ENCODE peak calls at places on chromosome 17, in nine cellular contexts. One of them, this sample, is unnamed.

GRCh38 chr17:76248013-76248782 is 7.9 kb upstream of the RNF157 start:
- DNase-seq in mammary epithelial cell: no peak
- DNase-seq in CD4-positive, alpha-beta T cell: no peak
- DNase-seq in cardiac fibroblast: no peak
- DNase-seq in memory B cell: no peak
- DNase-seq in HS-5: no peak
- DNase-seq in stimulated activated CD8-positive, alpha-beta memory T cell treated with anti-CD3 and anti-CD28 coated beads, Interleukin-7, amount 100 ng/mL, for 24 hours: no peak
- DNase-seq in HL-60: no peak
- DNase-seq in germinal center: no peak
- DNase-seq in this sample: peak

GRCh38 chr17:62681939-62682381 is 54.5 kb downstream of the MRC2 start:
- DNase-seq in CD4-positive, alpha-beta T cell: no peak
- DNase-seq in memory B cell: no peak
- DNase-seq in HL-60: no peak
- DNase-seq in mammary epithelial cell: no peak
- DNase-seq in stimulated activated CD8-positive, alpha-beta memory T cell treated with anti-CD3 and anti-CD28 coated beads, Interleukin-7, amount 100 ng/mL, for 24 hours: no peak
- DNase-seq in cardiac fibroblast: no peak
- DNase-seq in HS-5: no peak
- DNase-seq in germinal center: no peak
- DNase-seq in this sample: no peak

GRCh38 chr17:17702821-17703607 is 21.8 kb downstream of the RAI1 start:
- DNase-seq in HL-60: no peak
- DNase-seq in cardiac fibroblast: peak
- DNase-seq in HS-5: no peak
- DNase-seq in stimulated activated CD8-positive, alpha-beta memory T cell treated with anti-CD3 and anti-CD28 coated beads, Interleukin-7, amount 100 ng/mL, for 24 hours: no peak
- DNase-seq in CD4-positive, alpha-beta T cell: no peak
- DNase-seq in memory B cell: no peak
- DNase-seq in mammary epithelial cell: no peak
- DNase-seq in germinal center: no peak
- DNase-seq in this sample: no peak

GRCh38 chr17:43787728-43788127 is 7.5 kb downstream of the CFAP97D1 start:
- DNase-seq in HL-60: no peak
- DNase-seq in CD4-positive, alpha-beta T cell: no peak
- DNase-seq in HS-5: no peak
- DNase-seq in germinal center: no peak
- DNase-seq in memory B cell: no peak
- DNase-seq in stimulated activated CD8-positive, alpha-beta memory T cell treated with anti-CD3 and anti-CD28 coated beads, Interleukin-7, amount 100 ng/mL, for 24 hours: no peak
- DNase-seq in cardiac fibroblast: no peak
- DNase-seq in mammary epithelial cell: no peak
- DNase-seq in this sample: peak

GRCh38 chr17:44842748-44843147 is 4.9 kb upstream of the HIGD1B start:
- DNase-seq in cardiac fibroblast: no peak
- DNase-seq in germinal center: no peak
- DNase-seq in CD4-positive, alpha-beta T cell: no peak
- DNase-seq in HL-60: no peak
- DNase-seq in stimulated activated CD8-positive, alpha-beta memory T cell treated with anti-CD3 and anti-CD28 coated beads, Interleukin-7, amount 100 ng/mL, for 24 hours: no peak
- DNase-seq in HS-5: no peak
- DNase-seq in mammary epithelial cell: no peak
- DNase-seq in memory B cell: no peak
- DNase-seq in this sample: no peak

GRCh38 chr17:33436321-33436720 is 143.2 kb upstream of the ASIC2 start:
- DNase-seq in memory B cell: no peak
- DNase-seq in cardiac fibroblast: peak
- DNase-seq in germinal center: no peak
- DNase-seq in HS-5: peak
- DNase-seq in mammary epithelial cell: peak
- DNase-seq in HL-60: no peak
- DNase-seq in stimulated activated CD8-positive, alpha-beta memory T cell treated with anti-CD3 and anti-CD28 coated beads, Interleukin-7, amount 100 ng/mL, for 24 hours: no peak
- DNase-seq in CD4-positive, alpha-beta T cell: no peak
- DNase-seq in this sample: peak

GRCh38 chr17:7179317-7180254 is at the start of gene ASGR1:
- DNase-seq in HS-5: no peak
- DNase-seq in mammary epithelial cell: no peak
- DNase-seq in stimulated activated CD8-positive, alpha-beta memory T cell treated with anti-CD3 and anti-CD28 coated beads, Interleukin-7, amount 100 ng/mL, for 24 hours: no peak
- DNase-seq in memory B cell: no peak
- DNase-seq in CD4-positive, alpha-beta T cell: no peak
- DNase-seq in germinal center: no peak
- DNase-seq in cardiac fibroblast: peak
- DNase-seq in HL-60: no peak
- DNase-seq in this sample: no peak

GRCh38 chr17:15453246-15453645 is 14.2 kb downstream of the CDRT4 start:
- DNase-seq in CD4-positive, alpha-beta T cell: no peak
- DNase-seq in HL-60: no peak
- DNase-seq in mammary epithelial cell: no peak
- DNase-seq in memory B cell: no peak
- DNase-seq in HS-5: no peak
- DNase-seq in germinal center: no peak
- DNase-seq in cardiac fibroblast: no peak
- DNase-seq in stimulated activated CD8-positive, alpha-beta memory T cell treated with anti-CD3 and anti-CD28 coated beads, Interleukin-7, amount 100 ng/mL, for 24 hours: no peak
- DNase-seq in this sample: no peak

GRCh38 chr17:65514082-65514481 is 47.4 kb downstream of the AXIN2 start:
- DNase-seq in stimulated activated CD8-positive, alpha-beta memory T cell treated with anti-CD3 and anti-CD28 coated beads, Interleukin-7, amount 100 ng/mL, for 24 hours: no peak
- DNase-seq in CD4-positive, alpha-beta T cell: no peak
- DNase-seq in mammary epithelial cell: peak
- DNase-seq in memory B cell: no peak
- DNase-seq in germinal center: no peak
- DNase-seq in HL-60: no peak
- DNase-seq in cardiac fibroblast: peak
- DNase-seq in HS-5: peak
- DNase-seq in this sample: peak

GRCh38 chr17:30326816-30327215 is 7.0 kb downstream of the TMIGD1 start:
- DNase-seq in CD4-positive, alpha-beta T cell: no peak
- DNase-seq in mammary epithelial cell: no peak
- DNase-seq in memory B cell: no peak
- DNase-seq in HS-5: no peak
- DNase-seq in germinal center: no peak
- DNase-seq in HL-60: no peak
- DNase-seq in cardiac fibroblast: no peak
- DNase-seq in stimulated activated CD8-positive, alpha-beta memory T cell treated with anti-CD3 and anti-CD28 coated beads, Interleukin-7, amount 100 ng/mL, for 24 hours: no peak
- DNase-seq in this sample: no peak

GRCh38 chr17:69525920-69526841 is 111.7 kb downstream of the MAP2K6 start:
- DNase-seq in germinal center: peak
- DNase-seq in CD4-positive, alpha-beta T cell: no peak
- DNase-seq in stimulated activated CD8-positive, alpha-beta memory T cell treated with anti-CD3 and anti-CD28 coated beads, Interleukin-7, amount 100 ng/mL, for 24 hours: no peak
- DNase-seq in HS-5: peak
- DNase-seq in mammary epithelial cell: peak
- DNase-seq in memory B cell: no peak
- DNase-seq in HL-60: peak
- DNase-seq in cardiac fibroblast: peak
- DNase-seq in this sample: peak

GRCh38 chr17:79915850-79916430 is 76.7 kb upstream of the CBX4 start:
- DNase-seq in stimulated activated CD8-positive, alpha-beta memory T cell treated with anti-CD3 and anti-CD28 coated beads, Interleukin-7, amount 100 ng/mL, for 24 hours: no peak
- DNase-seq in HL-60: peak
- DNase-seq in HS-5: peak
- DNase-seq in CD4-positive, alpha-beta T cell: no peak
- DNase-seq in germinal center: peak
- DNase-seq in mammary epithelial cell: peak
- DNase-seq in cardiac fibroblast: peak
- DNase-seq in memory B cell: no peak
- DNase-seq in this sample: peak

GRCh38 chr17:40951011-40951622 is 13.7 kb upstream of the KRT23 start:
- DNase-seq in stimulated activated CD8-positive, alpha-beta memory T cell treated with anti-CD3 and anti-CD28 coated beads, Interleukin-7, amount 100 ng/mL, for 24 hours: no peak
- DNase-seq in HS-5: no peak
- DNase-seq in memory B cell: no peak
- DNase-seq in mammary epithelial cell: peak
- DNase-seq in HL-60: no peak
- DNase-seq in cardiac fibroblast: no peak
- DNase-seq in germinal center: no peak
- DNase-seq in CD4-positive, alpha-beta T cell: no peak
- DNase-seq in this sample: no peak

GRCh38 chr17:7839890-7840260 is 5.9 kb downstream of the KDM6B start:
- DNase-seq in HL-60: no peak
- DNase-seq in cardiac fibroblast: peak
- DNase-seq in germinal center: no peak
- DNase-seq in HS-5: no peak
- DNase-seq in mammary epithelial cell: no peak
- DNase-seq in stimulated activated CD8-positive, alpha-beta memory T cell treated with anti-CD3 and anti-CD28 coated beads, Interleukin-7, amount 100 ng/mL, for 24 hours: no peak
- DNase-seq in memory B cell: no peak
- DNase-seq in CD4-positive, alpha-beta T cell: no peak
- DNase-seq in this sample: peak

GRCh38 chr17:80692931-80693467 is 148.4 kb downstream of the RPTOR start:
- DNase-seq in CD4-positive, alpha-beta T cell: no peak
- DNase-seq in HL-60: no peak
- DNase-seq in germinal center: no peak
- DNase-seq in stimulated activated CD8-positive, alpha-beta memory T cell treated with anti-CD3 and anti-CD28 coated beads, Interleukin-7, amount 100 ng/mL, for 24 hours: no peak
- DNase-seq in cardiac fibroblast: no peak
- DNase-seq in mammary epithelial cell: no peak
- DNase-seq in memory B cell: no peak
- DNase-seq in HS-5: no peak
- DNase-seq in this sample: no peak

GRCh38 chr17:7858487-7858832 is 657 bp downstream of the CYB5D1 start:
- DNase-seq in stimulated activated CD8-positive, alpha-beta memory T cell treated with anti-CD3 and anti-CD28 coated beads, Interleukin-7, amount 100 ng/mL, for 24 hours: no peak
- DNase-seq in mammary epithelial cell: no peak
- DNase-seq in cardiac fibroblast: peak
- DNase-seq in HL-60: peak
- DNase-seq in germinal center: peak
- DNase-seq in memory B cell: peak
- DNase-seq in HS-5: no peak
- DNase-seq in CD4-positive, alpha-beta T cell: no peak
- DNase-seq in this sample: peak

GRCh38 chr17:79045830-79046500 is 22.0 kb downstream of the C1QTNF1 start:
- DNase-seq in cardiac fibroblast: peak
- DNase-seq in HL-60: peak
- DNase-seq in CD4-positive, alpha-beta T cell: peak
- DNase-seq in germinal center: peak
- DNase-seq in mammary epithelial cell: peak
- DNase-seq in memory B cell: peak
- DNase-seq in stimulated activated CD8-positive, alpha-beta memory T cell treated with anti-CD3 and anti-CD28 coated beads, Interleukin-7, amount 100 ng/mL, for 24 hours: peak
- DNase-seq in HS-5: no peak
- DNase-seq in this sample: peak

GRCh38 chr17:4858880-4859260 is 25.7 kb downstream of the MINK1 start:
- DNase-seq in memory B cell: no peak
- DNase-seq in CD4-positive, alpha-beta T cell: no peak
- DNase-seq in germinal center: no peak
- DNase-seq in mammary epithelial cell: peak
- DNase-seq in cardiac fibroblast: peak
- DNase-seq in HS-5: no peak
- DNase-seq in HL-60: no peak
- DNase-seq in stimulated activated CD8-positive, alpha-beta memory T cell treated with anti-CD3 and anti-CD28 coated beads, Interleukin-7, amount 100 ng/mL, for 24 hours: no peak
- DNase-seq in this sample: no peak

GRCh38 chr17:66691644-66692500 is 143.0 kb upstream of the CACNG5 start:
- DNase-seq in HL-60: peak
- DNase-seq in germinal center: no peak
- DNase-seq in CD4-positive, alpha-beta T cell: no peak
- DNase-seq in mammary epithelial cell: no peak
- DNase-seq in HS-5: no peak
- DNase-seq in cardiac fibroblast: peak
- DNase-seq in stimulated activated CD8-positive, alpha-beta memory T cell treated with anti-CD3 and anti-CD28 coated beads, Interleukin-7, amount 100 ng/mL, for 24 hours: no peak
- DNase-seq in memory B cell: no peak
- DNase-seq in this sample: peak

GRCh38 chr17:45255358-45255757 is 6.5 kb downstream of the SPATA32 start:
- DNase-seq in cardiac fibroblast: no peak
- DNase-seq in CD4-positive, alpha-beta T cell: no peak
- DNase-seq in germinal center: no peak
- DNase-seq in HL-60: no peak
- DNase-seq in memory B cell: no peak
- DNase-seq in stimulated activated CD8-positive, alpha-beta memory T cell treated with anti-CD3 and anti-CD28 coated beads, Interleukin-7, amount 100 ng/mL, for 24 hours: no peak
- DNase-seq in mammary epithelial cell: no peak
- DNase-seq in HS-5: no peak
- DNase-seq in this sample: no peak

GRCh38 chr17:27241346-27241946 is 52.5 kb upstream of the WSB1 start:
- DNase-seq in memory B cell: no peak
- DNase-seq in CD4-positive, alpha-beta T cell: no peak
- DNase-seq in HL-60: peak
- DNase-seq in mammary epithelial cell: peak
- DNase-seq in germinal center: no peak
- DNase-seq in HS-5: no peak
- DNase-seq in stimulated activated CD8-positive, alpha-beta memory T cell treated with anti-CD3 and anti-CD28 coated beads, Interleukin-7, amount 100 ng/mL, for 24 hours: no peak
- DNase-seq in cardiac fibroblast: peak
- DNase-seq in this sample: no peak

GRCh38 chr17:3683054-3683511 is 12.9 kb downstream of the P2RX5 start:
- DNase-seq in memory B cell: peak
- DNase-seq in mammary epithelial cell: peak
- DNase-seq in CD4-positive, alpha-beta T cell: peak
- DNase-seq in HS-5: no peak
- DNase-seq in germinal center: peak
- DNase-seq in stimulated activated CD8-positive, alpha-beta memory T cell treated with anti-CD3 and anti-CD28 coated beads, Interleukin-7, amount 100 ng/mL, for 24 hours: no peak
- DNase-seq in HL-60: peak
- DNase-seq in cardiac fibroblast: no peak
- DNase-seq in this sample: peak

GRCh38 chr17:82868715-82869131 is 28.9 kb upstream of the ZNF750 start:
- DNase-seq in memory B cell: no peak
- DNase-seq in cardiac fibroblast: no peak
- DNase-seq in stimulated activated CD8-positive, alpha-beta memory T cell treated with anti-CD3 and anti-CD28 coated beads, Interleukin-7, amount 100 ng/mL, for 24 hours: no peak
- DNase-seq in HL-60: no peak
- DNase-seq in CD4-positive, alpha-beta T cell: no peak
- DNase-seq in mammary epithelial cell: no peak
- DNase-seq in germinal center: no peak
- DNase-seq in HS-5: no peak
- DNase-seq in this sample: no peak

GRCh38 chr17:17433260-17433659 is 43.5 kb upstream of the MED9 start:
- DNase-seq in cardiac fibroblast: peak
- DNase-seq in mammary epithelial cell: no peak
- DNase-seq in CD4-positive, alpha-beta T cell: no peak
- DNase-seq in germinal center: no peak
- DNase-seq in stimulated activated CD8-positive, alpha-beta memory T cell treated with anti-CD3 and anti-CD28 coated beads, Interleukin-7, amount 100 ng/mL, for 24 hours: no peak
- DNase-seq in HL-60: peak
- DNase-seq in HS-5: no peak
- DNase-seq in memory B cell: no peak
- DNase-seq in this sample: peak

GRCh38 chr17:78852709-78853111 is 12.1 kb upstream of the USP36 start:
- DNase-seq in stimulated activated CD8-positive, alpha-beta memory T cell treated with anti-CD3 and anti-CD28 coated beads, Interleukin-7, amount 100 ng/mL, for 24 hours: no peak
- DNase-seq in HL-60: no peak
- DNase-seq in germinal center: no peak
- DNase-seq in HS-5: no peak
- DNase-seq in mammary epithelial cell: no peak
- DNase-seq in cardiac fibroblast: peak
- DNase-seq in CD4-positive, alpha-beta T cell: no peak
- DNase-seq in memory B cell: no peak
- DNase-seq in this sample: no peak

GRCh38 chr17:35568561-35568960 is 7.9 kb upstream of the SLFN14 start:
- DNase-seq in mammary epithelial cell: peak
- DNase-seq in memory B cell: no peak
- DNase-seq in HS-5: no peak
- DNase-seq in HL-60: peak
- DNase-seq in stimulated activated CD8-positive, alpha-beta memory T cell treated with anti-CD3 and anti-CD28 coated beads, Interleukin-7, amount 100 ng/mL, for 24 hours: no peak
- DNase-seq in CD4-positive, alpha-beta T cell: no peak
- DNase-seq in cardiac fibroblast: peak
- DNase-seq in germinal center: no peak
- DNase-seq in this sample: peak

GRCh38 chr17:78529871-78530670 is 47.1 kb downstream of the DNAH17 start:
- DNase-seq in cardiac fibroblast: no peak
- DNase-seq in mammary epithelial cell: no peak
- DNase-seq in memory B cell: no peak
- DNase-seq in HL-60: no peak
- DNase-seq in CD4-positive, alpha-beta T cell: no peak
- DNase-seq in stimulated activated CD8-positive, alpha-beta memory T cell treated with anti-CD3 and anti-CD28 coated beads, Interleukin-7, amount 100 ng/mL, for 24 hours: no peak
- DNase-seq in germinal center: no peak
- DNase-seq in HS-5: no peak
- DNase-seq in this sample: no peak

GRCh38 chr17:47956818-47957590 is 679 bp downstream of the PRR15L start:
- DNase-seq in mammary epithelial cell: no peak
- DNase-seq in memory B cell: no peak
- DNase-seq in cardiac fibroblast: no peak
- DNase-seq in HL-60: peak
- DNase-seq in germinal center: no peak
- DNase-seq in HS-5: no peak
- DNase-seq in CD4-positive, alpha-beta T cell: no peak
- DNase-seq in stimulated activated CD8-positive, alpha-beta memory T cell treated with anti-CD3 and anti-CD28 coated beads, Interleukin-7, amount 100 ng/mL, for 24 hours: no peak
- DNase-seq in this sample: no peak

GRCh38 chr17:9676084-9676483 is 30.8 kb downstream of the USP43 start:
- DNase-seq in CD4-positive, alpha-beta T cell: no peak
- DNase-seq in cardiac fibroblast: no peak
- DNase-seq in HL-60: no peak
- DNase-seq in HS-5: no peak
- DNase-seq in memory B cell: no peak
- DNase-seq in germinal center: no peak
- DNase-seq in stimulated activated CD8-positive, alpha-beta memory T cell treated with anti-CD3 and anti-CD28 coated beads, Interleukin-7, amount 100 ng/mL, for 24 hours: no peak
- DNase-seq in mammary epithelial cell: no peak
- DNase-seq in this sample: no peak

GRCh38 chr17:13393841-13394710 is 207.7 kb downstream of the HS3ST3A1 start:
- DNase-seq in memory B cell: no peak
- DNase-seq in stimulated activated CD8-positive, alpha-beta memory T cell treated with anti-CD3 and anti-CD28 coated beads, Interleukin-7, amount 100 ng/mL, for 24 hours: no peak
- DNase-seq in CD4-positive, alpha-beta T cell: no peak
- DNase-seq in germinal center: no peak
- DNase-seq in HL-60: no peak
- DNase-seq in HS-5: peak
- DNase-seq in cardiac fibroblast: peak
- DNase-seq in mammary epithelial cell: peak
- DNase-seq in this sample: peak

GRCh38 chr17:80286638-80286960 is 25.9 kb downstream of the RNF213 start:
- DNase-seq in cardiac fibroblast: no peak
- DNase-seq in stimulated activated CD8-positive, alpha-beta memory T cell treated with anti-CD3 and anti-CD28 coated beads, Interleukin-7, amount 100 ng/mL, for 24 hours: no peak
- DNase-seq in HL-60: no peak
- DNase-seq in germinal center: no peak
- DNase-seq in HS-5: no peak
- DNase-seq in CD4-positive, alpha-beta T cell: no peak
- DNase-seq in mammary epithelial cell: no peak
- DNase-seq in memory B cell: no peak
- DNase-seq in this sample: no peak

This sample was measured in MV-4-11.